ENCODE peak calls at places on chromosomes 11 and 22, in six cellular contexts. F, J, Z, Q, M and R are unnamed samples.

GRCh38 chr11:119372260-119373058 is 9.0 kb downstream of the USP2 start:
- DNase-seq in F (no peak), J (no peak), Z (no peak), Q (no peak), M (no peak), R (no peak)

GRCh38 chr11:114168691-114169090 is 109.2 kb downstream of the ZBTB16 start:
- DNase-seq in F (no peak), J (no peak), Z (no peak), Q (no peak), M (no peak), R (no peak)

GRCh38 chr11:79173615-79174014 is 267.2 kb downstream of the TENM4 start:
- DNase-seq in F (no peak), J (no peak), Z (peak; percentile 84), Q (peak; percentile 79), M (no peak), R (peak; percentile 90)

GRCh38 chr11:12914401-12914912 is 94.7 kb upstream of the RASSF10 start:
- DNase-seq in F (peak; percentile 36), J (no peak), Z (peak; percentile 49), Q (peak; percentile 76), M (peak; percentile 75), R (peak; percentile 55)

GRCh38 chr11:69251639-69252493 is 42.1 kb upstream of the MYEOV start:
- DNase-seq in F (peak; percentile 58), J (no peak), Z (no peak), Q (peak; percentile 56), M (no peak), R (no peak)

GRCh38 chr11:35049906-35050531 is 89.0 kb upstream of the CD44 start:
- DNase-seq in F (no peak), J (no peak), Z (no peak), Q (no peak), M (no peak), R (no peak)

GRCh38 chr22:29524440-29525191 is 28.9 kb downstream of the THOC5 start:
- DNase-seq in F (peak; percentile 64), J (peak; percentile 44), Z (peak; percentile 25), Q (no peak), M (no peak), R (peak; percentile 25)

GRCh38 chr22:22786301-22787115 is 101.1 kb upstream of the IGLL5 start:
- DNase-seq in F (no peak), J (no peak), Z (no peak), Q (no peak), M (no peak), R (no peak)

GRCh38 chr22:32746715-32747114 is 54.8 kb upstream of the TIMP3 start:
- DNase-seq in F (no peak), J (no peak), Z (no peak), Q (no peak), M (peak; percentile 54), R (no peak)
- TF ChIP-seq CTCF in F (no peak), J (no peak), Z (no peak), Q (no peak), M (no peak), R (no peak)

GRCh38 chr11:65516135-65516968 is 8.5 kb upstream of the SCYL1 start:
- DNase-seq in F (no peak), J (no peak), Z (no peak), Q (peak; percentile 47), M (no peak), R (no peak)
- TF ChIP-seq CTCF in F (no peak), J (no peak), Z (no peak), Q (no peak), M (no peak), R (no peak)

DNA sequence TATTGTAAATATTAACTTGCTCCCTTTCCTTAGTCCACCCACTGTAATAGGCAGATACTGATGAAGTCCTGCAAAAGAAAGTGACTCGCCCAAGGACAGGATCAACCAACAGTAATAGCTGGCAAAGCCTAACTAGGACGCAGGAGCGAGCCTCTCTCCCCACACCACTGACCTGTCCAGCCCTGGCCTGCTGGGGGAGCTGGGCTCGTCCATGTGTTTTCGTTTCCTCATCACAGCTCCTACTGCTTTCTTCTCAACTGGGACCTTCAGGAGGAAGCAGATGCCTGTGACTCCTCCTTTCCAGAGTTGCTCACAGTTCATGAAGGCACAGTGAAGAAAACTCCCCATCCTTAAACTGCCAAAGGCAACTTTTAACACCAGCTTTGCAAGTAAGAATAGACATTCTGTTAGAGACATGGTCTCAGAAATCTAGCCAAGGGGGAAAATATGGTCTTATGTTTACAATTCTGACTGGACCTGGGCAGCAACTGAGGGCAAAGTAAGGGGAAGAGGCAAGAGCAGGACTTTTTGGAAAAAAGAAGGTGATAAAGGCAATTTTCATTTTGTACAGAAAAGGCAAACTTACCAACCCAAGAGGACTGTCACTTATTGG is 11.6 kb upstream of the GPHA2 start:
- DNase-seq in F (no peak), J (no peak), Z (no peak), Q (no peak), M (no peak), R (peak; percentile 28)
- TF ChIP-seq CTCF in F (no peak), J (no peak), Z (no peak), Q (no peak), M (no peak), R (no peak)

GRCh38 chr11:64356498-64357411 is 2.2 kb upstream of the RPS6KA4 start:
- DNase-seq in F (peak; percentile 65), J (peak; percentile 53), Z (peak; percentile 22), Q (no peak), M (no peak), R (peak; percentile 47)
- TF ChIP-seq CTCF in F (no peak), J (no peak), Z (peak; percentile 47), Q (no peak), M (no peak), R (peak; percentile 36)

DNA sequence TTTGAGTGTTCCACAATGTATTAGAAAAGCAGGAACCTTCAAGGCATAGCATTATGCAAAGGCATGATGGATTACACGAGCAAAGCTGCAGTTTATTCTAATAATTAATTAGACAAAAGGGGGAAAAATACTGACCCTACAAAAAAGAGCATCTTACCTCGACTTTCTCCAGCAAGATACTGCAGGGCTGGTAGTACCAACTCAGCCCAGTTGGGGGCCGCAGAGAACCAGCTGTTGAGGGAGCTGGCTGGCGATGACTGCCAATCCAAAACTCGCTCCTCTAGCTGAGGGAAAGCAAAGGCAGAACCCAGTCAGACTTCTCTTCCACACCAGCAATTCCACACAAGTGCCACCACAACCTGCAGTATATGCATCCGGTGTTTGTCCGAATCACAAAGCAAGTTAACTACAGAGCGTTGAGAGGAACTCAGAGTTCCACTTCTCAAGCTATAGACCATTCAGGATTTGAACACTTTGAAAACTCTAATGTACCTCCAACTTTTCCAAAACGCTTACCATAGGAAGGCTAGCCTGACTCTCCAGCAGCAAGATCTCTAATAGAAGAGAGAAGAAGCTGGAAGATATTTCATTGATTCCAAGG is 13.7 kb downstream of the NFRKB start:
- DNase-seq in F (peak; percentile 58), J (no peak), Z (peak; percentile 20), Q (no peak), M (no peak), R (peak; percentile 30)
- TF ChIP-seq CTCF in F (peak; percentile 28), J (peak; percentile 40), Z (peak; percentile 60), Q (no peak), M (no peak), R (peak; percentile 62)

GRCh38 chr11:33773399-33774355 is 643 bp downstream of the FBXO3 start:
- DNase-seq in F (peak; percentile 21), J (peak; percentile 83), Z (peak; percentile 25), Q (peak; percentile 68), M (no peak), R (peak; percentile 12)
- TF ChIP-seq CTCF in F (no peak), J (peak; percentile 7), Z (no peak), Q (no peak), M (no peak), R (no peak)